ENCODE peak calls at places on chromosomes 1 and 21, in ten cellular contexts. One of them, this sample, is unnamed.

GRCh38 chr1:180912211-180912800 is 391 bp upstream of the KIAA1614 start:
- DNase-seq in endothelial cell: peak; percentile 36
- DNase-seq in fibroblast of mammary gland: peak; percentile 39
- DNase-seq in GM12878: no peak
- DNase-seq in esophagus squamous epithelium: no peak
- DNase-seq in lower leg skin: peak; percentile 86
- DNase-seq in fibroblast of the aortic adventitia: peak; percentile 47
- DNase-seq in heart left ventricle: no peak
- DNase-seq in OCI-LY7: no peak
- DNase-seq in Calu3: peak; percentile 13
- DNase-seq in this sample: peak; percentile 32

GRCh38 chr1:52413410-52414104 is 9.2 kb downstream of the PRPF38A start:
- DNase-seq in heart left ventricle: no peak
- DNase-seq in GM12878: no peak
- DNase-seq in endothelial cell: no peak
- DNase-seq in Calu3: no peak
- DNase-seq in OCI-LY7: no peak
- DNase-seq in esophagus squamous epithelium: no peak
- DNase-seq in fibroblast of mammary gland: peak; percentile 12
- DNase-seq in lower leg skin: no peak
- DNase-seq in fibroblast of the aortic adventitia: no peak
- DNase-seq in this sample: no peak

GRCh38 chr1:221283532-221283931 is 404.3 kb downstream of the HLX start:
- DNase-seq in GM12878: no peak
- DNase-seq in fibroblast of mammary gland: no peak
- DNase-seq in fibroblast of the aortic adventitia: no peak
- DNase-seq in heart left ventricle: no peak
- DNase-seq in endothelial cell: no peak
- DNase-seq in Calu3: no peak
- DNase-seq in lower leg skin: no peak
- DNase-seq in OCI-LY7: no peak
- DNase-seq in esophagus squamous epithelium: no peak
- DNase-seq in this sample: no peak

GRCh38 chr1:3672971-3673361 is 20.6 kb downstream of the TP73 start:
- DNase-seq in OCI-LY7: no peak
- DNase-seq in Calu3: no peak
- DNase-seq in fibroblast of the aortic adventitia: no peak
- DNase-seq in fibroblast of mammary gland: no peak
- DNase-seq in lower leg skin: no peak
- DNase-seq in esophagus squamous epithelium: no peak
- DNase-seq in heart left ventricle: no peak
- DNase-seq in endothelial cell: no peak
- DNase-seq in GM12878: no peak
- DNase-seq in this sample: no peak

GRCh38 chr1:160567858-160568682 is 11.2 kb downstream of the CD84 start:
- DNase-seq in GM12878: no peak
- DNase-seq in heart left ventricle: no peak
- DNase-seq in Calu3: no peak
- DNase-seq in fibroblast of mammary gland: no peak
- DNase-seq in lower leg skin: no peak
- DNase-seq in endothelial cell: no peak
- DNase-seq in fibroblast of the aortic adventitia: no peak
- DNase-seq in esophagus squamous epithelium: no peak
- DNase-seq in OCI-LY7: peak; percentile 58
- DNase-seq in this sample: no peak

GRCh38 chr21:17250651-17251294 is 262.1 kb upstream of the CXADR start:
- DNase-seq in esophagus squamous epithelium: no peak
- DNase-seq in lower leg skin: no peak
- DNase-seq in endothelial cell: no peak
- DNase-seq in fibroblast of the aortic adventitia: no peak
- DNase-seq in GM12878: no peak
- DNase-seq in fibroblast of mammary gland: peak; percentile 52
- DNase-seq in heart left ventricle: no peak
- DNase-seq in OCI-LY7: no peak
- DNase-seq in Calu3: no peak
- DNase-seq in this sample: no peak

GRCh38 chr1:156445789-156446263 is 54.7 kb downstream of the MEF2D start:
- DNase-seq in heart left ventricle: peak; percentile 75
- DNase-seq in endothelial cell: peak; percentile 90
- DNase-seq in GM12878: no peak
- DNase-seq in lower leg skin: peak; percentile 95
- DNase-seq in Calu3: peak; percentile 94
- DNase-seq in fibroblast of mammary gland: peak; percentile 79
- DNase-seq in esophagus squamous epithelium: no peak
- DNase-seq in OCI-LY7: peak; percentile 74
- DNase-seq in fibroblast of the aortic adventitia: peak; percentile 81
- DNase-seq in this sample: peak; percentile 82

GRCh38 chr1:240691521-240692338 is 79.8 kb upstream of the GREM2 start:
- DNase-seq in Calu3: peak; percentile 38
- DNase-seq in GM12878: no peak
- DNase-seq in fibroblast of the aortic adventitia: peak; percentile 85
- DNase-seq in heart left ventricle: no peak
- DNase-seq in endothelial cell: peak; percentile 55
- DNase-seq in esophagus squamous epithelium: no peak
- DNase-seq in lower leg skin: peak; percentile 88
- DNase-seq in fibroblast of mammary gland: peak; percentile 75
- DNase-seq in OCI-LY7: no peak
- DNase-seq in this sample: no peak

GRCh38 chr1:210883821-210884220 is 250.1 kb downstream of the KCNH1 start:
- DNase-seq in endothelial cell: no peak
- DNase-seq in fibroblast of the aortic adventitia: no peak
- DNase-seq in heart left ventricle: no peak
- DNase-seq in Calu3: no peak
- DNase-seq in esophagus squamous epithelium: no peak
- DNase-seq in lower leg skin: no peak
- DNase-seq in OCI-LY7: no peak
- DNase-seq in fibroblast of mammary gland: no peak
- DNase-seq in GM12878: no peak
- DNase-seq in this sample: no peak

GRCh38 chr1:52482326-52483004 is 70.4 kb downstream of the TUT4 start:
- DNase-seq in GM12878: no peak
- DNase-seq in fibroblast of mammary gland: no peak
- DNase-seq in esophagus squamous epithelium: no peak
- DNase-seq in heart left ventricle: no peak
- DNase-seq in fibroblast of the aortic adventitia: no peak
- DNase-seq in Calu3: no peak
- DNase-seq in lower leg skin: no peak
- DNase-seq in endothelial cell: no peak
- DNase-seq in OCI-LY7: no peak
- DNase-seq in this sample: no peak

GRCh38 chr1:32361674-32362473 is 411 bp downstream of the FAM229A start:
- DNase-seq in lower leg skin: peak; percentile 90
- DNase-seq in heart left ventricle: peak; percentile 70
- DNase-seq in endothelial cell: peak; percentile 58
- DNase-seq in GM12878: no peak
- DNase-seq in fibroblast of mammary gland: peak; percentile 34
- DNase-seq in OCI-LY7: no peak
- DNase-seq in esophagus squamous epithelium: no peak
- DNase-seq in Calu3: peak; percentile 53
- DNase-seq in fibroblast of the aortic adventitia: peak; percentile 25
- DNase-seq in this sample: peak; percentile 57
- TF ChIP-seq CTCF in lower leg skin: no peak
- TF ChIP-seq CTCF in heart left ventricle: peak; percentile 65
- TF ChIP-seq CTCF in endothelial cell: no peak
- TF ChIP-seq CTCF in GM12878: no peak
- TF ChIP-seq CTCF in fibroblast of mammary gland: peak; percentile 12
- TF ChIP-seq CTCF in OCI-LY7: no peak
- TF ChIP-seq CTCF in esophagus squamous epithelium: no peak
- TF ChIP-seq CTCF in Calu3: no peak
- TF ChIP-seq CTCF in fibroblast of the aortic adventitia: peak; percentile 25
- TF ChIP-seq CTCF in this sample: peak; percentile 12

GRCh38 chr1:11970441-11971185 is 9.6 kb upstream of the MFN2 start:
- DNase-seq in fibroblast of mammary gland: no peak
- DNase-seq in fibroblast of the aortic adventitia: no peak
- DNase-seq in heart left ventricle: no peak
- DNase-seq in OCI-LY7: no peak
- DNase-seq in esophagus squamous epithelium: no peak
- DNase-seq in endothelial cell: no peak
- DNase-seq in Calu3: no peak
- DNase-seq in lower leg skin: no peak
- DNase-seq in GM12878: no peak
- DNase-seq in this sample: no peak

GRCh38 chr1:11961230-11961629 is 19.0 kb upstream of the MFN2 start:
- DNase-seq in OCI-LY7: no peak
- DNase-seq in lower leg skin: no peak
- DNase-seq in fibroblast of the aortic adventitia: no peak
- DNase-seq in Calu3: no peak
- DNase-seq in heart left ventricle: no peak
- DNase-seq in GM12878: no peak
- DNase-seq in endothelial cell: no peak
- DNase-seq in fibroblast of mammary gland: peak; percentile 53
- DNase-seq in esophagus squamous epithelium: no peak
- DNase-seq in this sample: no peak

GRCh38 chr1:11964656-11965055 is 15.6 kb upstream of the MFN2 start:
- DNase-seq in Calu3: no peak
- DNase-seq in heart left ventricle: no peak
- DNase-seq in esophagus squamous epithelium: no peak
- DNase-seq in fibroblast of the aortic adventitia: no peak
- DNase-seq in lower leg skin: no peak
- DNase-seq in OCI-LY7: no peak
- DNase-seq in endothelial cell: no peak
- DNase-seq in fibroblast of mammary gland: no peak
- DNase-seq in GM12878: no peak
- DNase-seq in this sample: no peak

GRCh38 chr1:11963622-11964021 is 16.6 kb upstream of the MFN2 start:
- DNase-seq in OCI-LY7: no peak
- DNase-seq in esophagus squamous epithelium: no peak
- DNase-seq in GM12878: no peak
- DNase-seq in heart left ventricle: no peak
- DNase-seq in fibroblast of the aortic adventitia: no peak
- DNase-seq in fibroblast of mammary gland: no peak
- DNase-seq in endothelial cell: no peak
- DNase-seq in lower leg skin: no peak
- DNase-seq in Calu3: no peak
- DNase-seq in this sample: no peak

DNA sequence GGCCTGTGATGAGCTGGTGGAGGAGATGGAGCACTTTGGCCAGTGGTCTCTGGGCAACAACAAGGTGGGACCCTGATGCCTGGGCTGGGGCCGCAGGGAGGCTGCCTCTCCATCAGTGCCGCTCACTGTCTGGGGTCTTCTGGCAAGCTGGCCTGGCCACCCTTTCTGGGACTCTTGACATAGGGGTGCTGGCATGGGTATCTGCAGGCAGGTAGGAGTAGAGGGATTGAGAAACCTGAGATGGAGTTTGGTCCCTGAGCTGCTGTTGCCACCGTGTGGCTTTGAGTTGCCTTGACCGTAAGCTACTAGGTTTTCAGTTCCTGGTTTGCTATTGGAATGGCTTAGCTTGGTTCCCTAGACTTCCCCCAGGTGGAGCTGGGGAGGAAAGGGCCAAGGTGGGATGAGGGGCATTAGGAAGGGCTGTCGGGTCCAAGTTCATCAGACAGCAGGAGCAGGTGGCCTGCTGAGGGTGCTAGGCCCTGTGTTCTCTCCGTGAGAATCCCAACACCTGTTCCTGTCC is 13.2 kb upstream of the MFN2 start:
- DNase-seq in esophagus squamous epithelium: no peak
- DNase-seq in endothelial cell: peak; percentile 27
- DNase-seq in fibroblast of mammary gland: peak; percentile 39
- DNase-seq in heart left ventricle: no peak
- DNase-seq in lower leg skin: no peak
- DNase-seq in Calu3: peak; percentile 46
- DNase-seq in fibroblast of the aortic adventitia: peak; percentile 31
- DNase-seq in GM12878: peak; percentile 41
- DNase-seq in OCI-LY7: peak; percentile 83
- DNase-seq in this sample: no peak
- TF ChIP-seq CTCF in esophagus squamous epithelium: peak; percentile 53
- TF ChIP-seq CTCF in endothelial cell: no peak
- TF ChIP-seq CTCF in fibroblast of mammary gland: peak; percentile 32
- TF ChIP-seq CTCF in heart left ventricle: peak; percentile 64
- TF ChIP-seq CTCF in lower leg skin: no peak
- TF ChIP-seq CTCF in Calu3: peak; percentile 49
- TF ChIP-seq CTCF in fibroblast of the aortic adventitia: peak; percentile 40
- TF ChIP-seq CTCF in GM12878: peak; percentile 70
- TF ChIP-seq CTCF in OCI-LY7: peak; percentile 87
- TF ChIP-seq CTCF in this sample: peak; percentile 16

GRCh38 chr1:81414417-81415087 is 386.2 kb upstream of the ADGRL2 start:
- DNase-seq in heart left ventricle: peak; percentile 80
- DNase-seq in Calu3: peak; percentile 82
- DNase-seq in GM12878: peak; percentile 9
- DNase-seq in OCI-LY7: no peak
- DNase-seq in fibroblast of mammary gland: peak; percentile 58
- DNase-seq in endothelial cell: peak; percentile 85
- DNase-seq in lower leg skin: peak; percentile 95
- DNase-seq in esophagus squamous epithelium: no peak
- DNase-seq in fibroblast of the aortic adventitia: peak; percentile 48
- DNase-seq in this sample: peak; percentile 82
- TF ChIP-seq CTCF in heart left ventricle: peak; percentile 92
- TF ChIP-seq CTCF in Calu3: peak; percentile 89
- TF ChIP-seq CTCF in GM12878: peak; percentile 85
- TF ChIP-seq CTCF in OCI-LY7: peak; percentile 55
- TF ChIP-seq CTCF in fibroblast of mammary gland: peak; percentile 70
- TF ChIP-seq CTCF in endothelial cell: peak; percentile 93
- TF ChIP-seq CTCF in lower leg skin: no peak
- TF ChIP-seq CTCF in esophagus squamous epithelium: peak; percentile 62
- TF ChIP-seq CTCF in fibroblast of the aortic adventitia: peak; percentile 68
- TF ChIP-seq CTCF in this sample: peak; percentile 92

GRCh38 chr1:233168384-233168783 is 127.1 kb downstream of the PCNX2 start:
- DNase-seq in heart left ventricle: no peak
- DNase-seq in fibroblast of mammary gland: no peak
- DNase-seq in fibroblast of the aortic adventitia: no peak
- DNase-seq in OCI-LY7: no peak
- DNase-seq in endothelial cell: no peak
- DNase-seq in esophagus squamous epithelium: no peak
- DNase-seq in lower leg skin: no peak
- DNase-seq in Calu3: no peak
- DNase-seq in GM12878: no peak
- DNase-seq in this sample: no peak
- TF ChIP-seq CTCF in heart left ventricle: no peak
- TF ChIP-seq CTCF in fibroblast of mammary gland: no peak
- TF ChIP-seq CTCF in fibroblast of the aortic adventitia: no peak
- TF ChIP-seq CTCF in OCI-LY7: no peak
- TF ChIP-seq CTCF in endothelial cell: no peak
- TF ChIP-seq CTCF in esophagus squamous epithelium: no peak
- TF ChIP-seq CTCF in lower leg skin: no peak
- TF ChIP-seq CTCF in Calu3: no peak
- TF ChIP-seq CTCF in GM12878: no peak
- TF ChIP-seq CTCF in this sample: no peak

GRCh38 chr1:91501527-91501859 is 842 bp downstream of the CDC7 start:
- DNase-seq in heart left ventricle: no peak
- DNase-seq in fibroblast of mammary gland: no peak
- DNase-seq in Calu3: no peak
- DNase-seq in GM12878: no peak
- DNase-seq in endothelial cell: no peak
- DNase-seq in esophagus squamous epithelium: no peak
- DNase-seq in fibroblast of the aortic adventitia: peak; percentile 41
- DNase-seq in lower leg skin: no peak
- DNase-seq in OCI-LY7: peak; percentile 66
- DNase-seq in this sample: no peak
- TF ChIP-seq CTCF in heart left ventricle: peak; percentile 4
- TF ChIP-seq CTCF in fibroblast of mammary gland: no peak
- TF ChIP-seq CTCF in Calu3: no peak
- TF ChIP-seq CTCF in GM12878: no peak
- TF ChIP-seq CTCF in endothelial cell: no peak
- TF ChIP-seq CTCF in esophagus squamous epithelium: no peak
- TF ChIP-seq CTCF in fibroblast of the aortic adventitia: no peak
- TF ChIP-seq CTCF in lower leg skin: no peak
- TF ChIP-seq CTCF in OCI-LY7: peak; percentile 72
- TF ChIP-seq CTCF in this sample: peak; percentile 7

DNA sequence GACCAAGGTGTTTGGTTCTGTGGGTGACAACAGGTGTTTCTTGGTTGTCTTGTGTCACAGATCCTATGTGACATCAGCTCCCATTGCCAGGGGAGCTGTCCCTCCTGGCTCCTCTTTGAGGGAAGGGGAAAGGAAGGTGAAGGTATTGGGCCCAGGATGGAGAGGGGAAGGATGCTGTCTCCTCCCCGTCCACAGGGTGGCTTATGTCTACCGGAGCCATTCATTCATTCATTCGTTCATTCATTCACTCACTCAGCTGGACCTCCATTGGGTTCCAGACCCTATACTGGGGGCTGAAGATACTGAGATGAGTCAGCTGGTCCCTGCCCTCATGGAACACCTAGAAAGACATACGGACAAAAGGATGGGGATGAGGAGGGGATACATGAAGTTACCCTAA is 38.9 kb downstream of the EPHB2 start:
- DNase-seq in lower leg skin: no peak
- DNase-seq in OCI-LY7: no peak
- DNase-seq in esophagus squamous epithelium: no peak
- DNase-seq in Calu3: no peak
- DNase-seq in fibroblast of mammary gland: no peak
- DNase-seq in fibroblast of the aortic adventitia: no peak
- DNase-seq in endothelial cell: no peak
- DNase-seq in GM12878: no peak
- DNase-seq in heart left ventricle: no peak
- DNase-seq in this sample: no peak
- TF ChIP-seq CTCF in lower leg skin: no peak
- TF ChIP-seq CTCF in OCI-LY7: no peak
- TF ChIP-seq CTCF in esophagus squamous epithelium: no peak
- TF ChIP-seq CTCF in Calu3: no peak
- TF ChIP-seq CTCF in fibroblast of mammary gland: no peak
- TF ChIP-seq CTCF in fibroblast of the aortic adventitia: no peak
- TF ChIP-seq CTCF in endothelial cell: no peak
- TF ChIP-seq CTCF in GM12878: no peak
- TF ChIP-seq CTCF in heart left ventricle: no peak
- TF ChIP-seq CTCF in this sample: no peak

This sample was measured in heart right ventricle.